ENCODE peak calls at places on chromosomes 6 and 20, in eight cellular contexts. E, B, Y, Q, O, H, X and U are unnamed samples.

GRCh38 chr6:39365281-39366074 is 43.0 kb upstream of the KCNK16 start:
- DNase-seq in E (no peak), B (peak; percentile 80), Y (no peak), Q (peak; percentile 82), O (peak; percentile 26), H (no peak), X (no peak), U (no peak)

GRCh38 chr6:52552278-52552643 is 24.6 kb downstream of the TRAM2 start:
- DNase-seq in E (no peak), B (no peak), Y (no peak), Q (no peak), O (no peak), H (no peak), X (no peak), U (no peak)

GRCh38 chr20:56454754-56455153 is 13.7 kb upstream of the RTF2 start:
- DNase-seq in E (no peak), B (no peak), Y (no peak), Q (no peak), O (no peak), H (no peak), X (no peak), U (no peak)

GRCh38 chr6:55281215-55281614 is 46.1 kb upstream of the GFRAL start:
- DNase-seq in E (no peak), B (no peak), Y (no peak), Q (no peak), O (no peak), H (no peak), X (no peak), U (no peak)

GRCh38 chr20:62066339-62066982 is 780 bp upstream of the TAF4 start:
- DNase-seq in E (peak; percentile 28), B (peak; percentile 36), Y (peak; percentile 67), Q (peak; percentile 61), O (peak; percentile 35), H (peak; percentile 67), X (peak; percentile 29), U (no peak)

GRCh38 chr20:23205656-23206055 is 119.5 kb upstream of the CD93 start:
- DNase-seq in E (no peak), B (peak; percentile 23), Y (no peak), Q (no peak), O (no peak), H (no peak), X (no peak), U (no peak)

GRCh38 chr6:17907467-17908229 is 79.8 kb downstream of the KIF13A start:
- DNase-seq in E (no peak), B (peak; percentile 99), Y (no peak), Q (peak; percentile 99), O (peak; percentile 42), H (no peak), X (no peak), U (no peak)

GRCh38 chr20:46348231-46348803 is 40.0 kb upstream of the CDH22 start:
- DNase-seq in E (no peak), B (peak; percentile 29), Y (no peak), Q (peak; percentile 26), O (no peak), H (no peak), X (no peak), U (no peak)

GRCh38 chr6:139150915-139151314 is 16.0 kb downstream of the HECA start:
- DNase-seq in E (no peak), B (no peak), Y (no peak), Q (no peak), O (no peak), H (no peak), X (no peak), U (no peak)

GRCh38 chr6:165823609-165824326 is 160.7 kb upstream of the PDE10A start:
- DNase-seq in E (no peak), B (no peak), Y (no peak), Q (no peak), O (no peak), H (no peak), X (no peak), U (no peak)

GRCh38 chr20:49478266-49478665 is 4.2 kb downstream of the KCNB1 start:
- DNase-seq in E (no peak), B (no peak), Y (no peak), Q (no peak), O (no peak), H (no peak), X (no peak), U (no peak)

GRCh38 chr6:158604048-158604406 is 40.5 kb downstream of the DYNLT1 start:
- DNase-seq in E (no peak), B (no peak), Y (no peak), Q (no peak), O (no peak), H (no peak), X (no peak), U (no peak)

GRCh38 chr20:17803765-17804164 is 104.0 kb downstream of the BANF2 start:
- DNase-seq in E (no peak), B (no peak), Y (no peak), Q (no peak), O (no peak), H (no peak), X (no peak), U (no peak)

GRCh38 chr6:56250266-56250665 is 2.9 kb upstream of the COL21A1 start:
- DNase-seq in E (no peak), B (no peak), Y (no peak), Q (no peak), O (no peak), H (no peak), X (no peak), U (no peak)

GRCh38 chr20:11057624-11058023 is 383.8 kb upstream of the JAG1 start:
- DNase-seq in E (no peak), B (peak; percentile 55), Y (no peak), Q (no peak), O (no peak), H (no peak), X (no peak), U (no peak)

GRCh38 chr6:154384196-154384595 is 27.6 kb upstream of the IPCEF1 start:
- DNase-seq in E (no peak), B (no peak), Y (no peak), Q (no peak), O (no peak), H (no peak), X (no peak), U (no peak)

GRCh38 chr6:49565261-49565660 is 14.8 kb downstream of the C6orf141 start:
- DNase-seq in E (no peak), B (no peak), Y (no peak), Q (no peak), O (no peak), H (no peak), X (no peak), U (no peak)

GRCh38 chr6:168313371-168314028 is 6.1 kb downstream of the DACT2 start:
- DNase-seq in E (no peak), B (no peak), Y (no peak), Q (no peak), O (no peak), H (no peak), X (no peak), U (no peak)

GRCh38 chr20:43409041-43409913 is 48.4 kb upstream of the SRSF6 start:
- DNase-seq in E (no peak), B (peak; percentile 60), Y (no peak), Q (peak; percentile 67), O (no peak), H (no peak), X (no peak), U (peak; percentile 7)

GRCh38 chr6:106370639-106371038 is 10.1 kb downstream of the CRYBG1 start:
- DNase-seq in E (no peak), B (no peak), Y (no peak), Q (peak; percentile 42), O (no peak), H (no peak), X (no peak), U (no peak)

GRCh38 chr20:5910192-5910591 is 40.1 kb downstream of the TRMT6 start:
- DNase-seq in E (no peak), B (no peak), Y (no peak), Q (no peak), O (no peak), H (no peak), X (no peak), U (no peak)

GRCh38 chr20:53226788-53227187 is 254.6 kb downstream of the TSHZ2 start:
- DNase-seq in E (no peak), B (no peak), Y (no peak), Q (no peak), O (no peak), H (peak; percentile 4), X (no peak), U (peak; percentile 28)

GRCh38 chr6:70884074-70884983 is 72.5 kb downstream of the B3GAT2 start:
- DNase-seq in E (peak; percentile 29), B (peak; percentile 62), Y (no peak), Q (peak; percentile 71), O (peak; percentile 50), H (peak; percentile 53), X (peak; percentile 38), U (peak; percentile 19)

GRCh38 chr6:129753422-129753821 is 43.4 kb upstream of the ARHGAP18 start:
- DNase-seq in E (no peak), B (peak; percentile 81), Y (no peak), Q (peak; percentile 58), O (no peak), H (no peak), X (no peak), U (no peak)

GRCh38 chr20:57570898-57571297 is 10.0 kb downstream of the PCK1 start:
- DNase-seq in E (no peak), B (no peak), Y (no peak), Q (no peak), O (no peak), H (no peak), X (no peak), U (no peak)